ENCODE peak calls at places on chromosomes 12 and 14, in nine cellular contexts. K is GM20000; T is sigmoid colon; H is dorsolateral prefrontal cortex; E is lower leg skin; R is T-cell; F is PC-3; J is CD4-positive, CD25-positive, alpha-beta regulatory T cell; Y is RKO. L is an unnamed sample.
A peak's percentile ranks its signal among the peaks of the same experiment; 100 is the strongest.

GRCh38 chr14:93936245-93936644 is 9.1 kb downstream of the FAM181A start:
- DNase-seq in K (peak; percentile 58), T (no peak), H (no peak), E (no peak), R (no peak), F (peak; percentile 58), J (no peak), Y (peak; percentile 49), L (no peak)

GRCh38 chr12:107415066-107415465 is 270.5 kb upstream of the PWP1 start:
- DNase-seq in K (no peak), T (no peak), H (no peak), E (no peak), R (no peak), F (peak; percentile 83), J (no peak), Y (peak; percentile 50), L (no peak)

GRCh38 chr12:101855364-101855884 is 22.0 kb upstream of the DRAM1 start:
- DNase-seq in K (no peak), T (no peak), H (no peak), E (no peak), R (no peak), F (no peak), J (no peak), Y (no peak), L (no peak)

GRCh38 chr12:116547955-116548471 is 11.2 kb upstream of the MAP1LC3B2 start:
- DNase-seq in K (peak; percentile 64), T (no peak), H (no peak), E (no peak), R (no peak), F (no peak), J (no peak), Y (no peak), L (no peak)

GRCh38 chr12:3885179-3886094 is 12.2 kb upstream of the PARP11 start:
- DNase-seq in K (peak; percentile 25), T (no peak), H (no peak), E (no peak), R (peak; percentile 38), F (peak; percentile 40), J (peak; percentile 20), Y (peak; percentile 53), L (no peak)

GRCh38 chr12:55983229-55983849 is 9.5 kb downstream of the RAB5B start:
- DNase-seq in K (no peak), T (no peak), H (no peak), E (no peak), R (no peak), F (no peak), J (no peak), Y (no peak), L (no peak)

GRCh38 chr12:42568952-42569916 is 20.3 kb downstream of the PRICKLE1 start:
- DNase-seq in K (peak; percentile 33), T (no peak), H (no peak), E (no peak), R (no peak), F (peak; percentile 75), J (no peak), Y (peak; percentile 79), L (no peak)

GRCh38 chr12:92446082-92446460 is 256.7 kb upstream of the PLEKHG7 start:
- DNase-seq in K (no peak), T (no peak), H (no peak), E (no peak), R (no peak), F (peak; percentile 22), J (no peak), Y (no peak), L (no peak)

GRCh38 chr12:113666223-113666622 is 194.6 kb upstream of the LHX5 start:
- DNase-seq in K (no peak), T (no peak), H (no peak), E (no peak), R (no peak), F (no peak), J (no peak), Y (no peak), L (no peak)

GRCh38 chr12:85996280-85996679 is 122.2 kb downstream of the NTS start:
- DNase-seq in K (no peak), T (no peak), H (no peak), E (no peak), R (no peak), F (peak; percentile 62), J (no peak), Y (peak; percentile 14), L (no peak)

GRCh38 chr12:112419269-112420133 is 754 bp downstream of the PTPN11 start:
- DNase-seq in K (peak; percentile 26), T (peak; percentile 89), H (peak; percentile 47), E (peak; percentile 66), R (no peak), F (peak; percentile 79), J (no peak), Y (peak; percentile 88), L (peak; percentile 91)

GRCh38 chr12:114311966-114312365 is 94.0 kb downstream of the TBX5 start:
- DNase-seq in K (no peak), T (no peak), H (no peak), E (no peak), R (no peak), F (no peak), J (no peak), Y (no peak), L (no peak)

GRCh38 chr12:49330032-49330619 is 6.9 kb downstream of the C1QL4 start:
- DNase-seq in K (no peak), T (peak; percentile 30), H (no peak), E (no peak), R (no peak), F (no peak), J (no peak), Y (no peak), L (no peak)

GRCh38 chr14:66359500-66359899 is 126.7 kb upstream of the CCDC196 start:
- DNase-seq in K (peak; percentile 37), T (no peak), H (no peak), E (no peak), R (peak; percentile 1), F (peak; percentile 70), J (peak; percentile 7), Y (peak; percentile 80), L (no peak)

GRCh38 chr14:37328673-37329072 is 130.9 kb downstream of the MIPOL1 start:
- DNase-seq in K (no peak), T (no peak), H (no peak), E (no peak), R (no peak), F (no peak), J (no peak), Y (no peak), L (no peak)

GRCh38 chr12:56633465-56634241 is 3.5 kb upstream of the BAZ2A start:
- DNase-seq in K (no peak), T (no peak), H (no peak), E (no peak), R (no peak), F (no peak), J (no peak), Y (no peak), L (no peak)

GRCh38 chr14:55071870-55072640 is 20.6 kb downstream of the MAPK1IP1L start:
- DNase-seq in K (peak; percentile 53), T (no peak), H (peak; percentile 80), E (no peak), R (no peak), F (peak; percentile 75), J (peak; percentile 23), Y (peak; percentile 82), L (no peak)

L was measured in mesenteric fat pad.